ENCODE peak calls at places on chromosomes 6 and 20, in ten cellular contexts. G, O, H, U, I, D, Z, S, T and K are unnamed samples.

GRCh38 chr6:25363429-25363828 is 84.3 kb downstream of the CARMIL1 start:
- DNase-seq in G (no peak), O (no peak), H (no peak), U (no peak), I (no peak), D (peak), Z (no peak), S (no peak), T (no peak), K (no peak)

GRCh38 chr20:12090920-12091319 is 173.2 kb downstream of the BTBD3 start:
- DNase-seq in G (no peak), O (no peak), H (no peak), U (no peak), I (no peak), D (no peak), Z (no peak), S (no peak), T (no peak), K (no peak)

GRCh38 chr6:148523051-148523450 is 180.4 kb downstream of the SASH1 start:
- DNase-seq in G (no peak), O (peak), H (no peak), U (no peak), I (peak), D (peak), Z (no peak), S (no peak), T (no peak), K (no peak)

GRCh38 chr6:1296542-1296941 is 15.4 kb upstream of the FOXQ1 start:
- DNase-seq in G (no peak), O (no peak), H (no peak), U (no peak), I (no peak), D (no peak), Z (no peak), S (no peak), T (no peak), K (no peak)

GRCh38 chr20:24148372-24148771 is 159.8 kb upstream of the GGTLC1 start:
- DNase-seq in G (no peak), O (no peak), H (no peak), U (no peak), I (peak), D (no peak), Z (no peak), S (no peak), T (no peak), K (no peak)

GRCh38 chr6:113893866-113894265 is 36.7 kb downstream of the MARCKS start:
- DNase-seq in G (no peak), O (peak), H (no peak), U (no peak), I (no peak), D (peak), Z (no peak), S (no peak), T (no peak), K (no peak)

GRCh38 chr6:26328265-26328844 is 36.6 kb upstream of the BTN3A2 start:
- DNase-seq in G (no peak), O (no peak), H (no peak), U (no peak), I (no peak), D (no peak), Z (no peak), S (no peak), T (no peak), K (no peak)

GRCh38 chr6:21965029-21965428 is 331.8 kb downstream of the PRL start:
- DNase-seq in G (no peak), O (no peak), H (no peak), U (no peak), I (no peak), D (no peak), Z (no peak), S (no peak), T (no peak), K (no peak)

GRCh38 chr6:24949020-24949569 is 13.3 kb upstream of the RIPOR2 start:
- DNase-seq in G (no peak), O (no peak), H (no peak), U (no peak), I (no peak), D (no peak), Z (no peak), S (no peak), T (no peak), K (no peak)

GRCh38 chr20:59219206-59219605 is 55.6 kb downstream of the ZNF831 start:
- DNase-seq in G (no peak), O (no peak), H (no peak), U (no peak), I (no peak), D (no peak), Z (no peak), S (no peak), T (no peak), K (no peak)

GRCh38 chr6:84224251-84224650 is 3.2 kb downstream of the CEP162 start:
- DNase-seq in G (no peak), O (no peak), H (no peak), U (no peak), I (no peak), D (peak), Z (no peak), S (no peak), T (no peak), K (no peak)

GRCh38 chr20:25083141-25083772 is 1.3 kb upstream of the VSX1 start:
- DNase-seq in G (no peak), O (no peak), H (no peak), U (no peak), I (no peak), D (no peak), Z (no peak), S (no peak), T (peak), K (no peak)

GRCh38 chr20:57288676-57289075 is 22.2 kb upstream of the BMP7 start:
- DNase-seq in G (no peak), O (no peak), H (no peak), U (no peak), I (no peak), D (no peak), Z (no peak), S (no peak), T (no peak), K (no peak)

GRCh38 chr20:8360035-8360434 is 228.0 kb downstream of the PLCB1 start:
- DNase-seq in G (no peak), O (no peak), H (no peak), U (no peak), I (no peak), D (no peak), Z (no peak), S (no peak), T (peak), K (no peak)

GRCh38 chr20:43187476-43188233 is 2.1 kb downstream of the PTPRT start:
- DNase-seq in G (peak), O (peak), H (peak), U (peak), I (peak), D (peak), Z (peak), S (peak), T (peak), K (peak)

GRCh38 chr6:3370361-3371221 is 86.3 kb downstream of the SLC22A23 start:
- DNase-seq in G (no peak), O (no peak), H (no peak), U (peak), I (no peak), D (no peak), Z (no peak), S (no peak), T (no peak), K (no peak)

GRCh38 chr20:35985789-35986188 is 17.4 kb downstream of the CNBD2 start:
- DNase-seq in G (no peak), O (no peak), H (no peak), U (no peak), I (no peak), D (no peak), Z (no peak), S (no peak), T (no peak), K (no peak)

GRCh38 chr20:50568549-50568942 is 58.4 kb downstream of the PTPN1 start:
- DNase-seq in G (no peak), O (no peak), H (no peak), U (no peak), I (no peak), D (no peak), Z (no peak), S (no peak), T (no peak), K (no peak)

GRCh38 chr20:32564921-32565734 is 20.0 kb downstream of the NOL4L start:
- DNase-seq in G (peak), O (no peak), H (peak), U (peak), I (no peak), D (no peak), Z (no peak), S (no peak), T (no peak), K (no peak)

GRCh38 chr20:33323236-33323635 is 40.2 kb downstream of the BPIFB1 start:
- DNase-seq in G (no peak), O (no peak), H (no peak), U (no peak), I (no peak), D (no peak), Z (no peak), S (no peak), T (no peak), K (no peak)

GRCh38 chr20:64155258-64156135 is 8.8 kb upstream of the MYT1 start:
- DNase-seq in G (no peak), O (no peak), H (no peak), U (no peak), I (no peak), D (no peak), Z (no peak), S (peak), T (no peak), K (no peak)

GRCh38 chr6:32685603-32686002 is 19.1 kb upstream of the HLA-DQB1 start:
- DNase-seq in G (no peak), O (peak), H (no peak), U (no peak), I (no peak), D (peak), Z (no peak), S (no peak), T (no peak), K (no peak)

GRCh38 chr6:112480551-112480950 is 133.4 kb downstream of the RFPL4B start:
- DNase-seq in G (no peak), O (peak), H (no peak), U (no peak), I (no peak), D (peak), Z (no peak), S (no peak), T (no peak), K (no peak)

GRCh38 chr6:35377002-35377401 is 34.6 kb downstream of the PPARD start:
- DNase-seq in G (no peak), O (no peak), H (no peak), U (no peak), I (peak), D (peak), Z (no peak), S (no peak), T (no peak), K (no peak)

GRCh38 chr20:18016772-18017171 is 40.9 kb downstream of the OVOL2 start:
- DNase-seq in G (no peak), O (no peak), H (no peak), U (no peak), I (no peak), D (no peak), Z (no peak), S (no peak), T (no peak), K (no peak)

GRCh38 chr6:100538086-100538485 is 73.4 kb upstream of the SIM1 start:
- DNase-seq in G (no peak), O (peak), H (no peak), U (no peak), I (no peak), D (peak), Z (no peak), S (no peak), T (no peak), K (no peak)

GRCh38 chr6:166671434-166672061 is 44.5 kb upstream of the RPS6KA2 start:
- DNase-seq in G (no peak), O (peak), H (peak), U (no peak), I (no peak), D (peak), Z (no peak), S (no peak), T (no peak), K (no peak)

GRCh38 chr20:56786503-56786902 is 157.4 kb downstream of the TFAP2C start:
- DNase-seq in G (no peak), O (no peak), H (no peak), U (no peak), I (no peak), D (no peak), Z (no peak), S (no peak), T (no peak), K (no peak)

GRCh38 chr20:55252525-55252924 is 752.8 kb downstream of the CBLN4 start:
- DNase-seq in G (no peak), O (no peak), H (no peak), U (no peak), I (no peak), D (no peak), Z (no peak), S (no peak), T (no peak), K (no peak)

GRCh38 chr20:35699914-35700624 is 864 bp downstream of the ROMO1 start:
- DNase-seq in G (no peak), O (no peak), H (no peak), U (no peak), I (no peak), D (no peak), Z (no peak), S (no peak), T (no peak), K (no peak)

GRCh38 chr20:23641936-23642751 is 4.4 kb upstream of the CST3 start:
- DNase-seq in G (peak), O (peak), H (peak), U (no peak), I (peak), D (peak), Z (no peak), S (no peak), T (no peak), K (no peak)

GRCh38 chr6:51989789-51990188 is 97.6 kb downstream of the PKHD1 start:
- DNase-seq in G (no peak), O (no peak), H (no peak), U (no peak), I (no peak), D (no peak), Z (no peak), S (no peak), T (no peak), K (no peak)

GRCh38 chr6:109770779-109771178 is 79.7 kb downstream of the FIG4 start:
- DNase-seq in G (no peak), O (no peak), H (no peak), U (no peak), I (no peak), D (no peak), Z (no peak), S (no peak), T (no peak), K (no peak)

GRCh38 chr6:127695108-127695507 is 118.1 kb downstream of the C6orf58 start:
- DNase-seq in G (no peak), O (no peak), H (no peak), U (no peak), I (no peak), D (no peak), Z (no peak), S (no peak), T (no peak), K (no peak)

GRCh38 chr6:127691147-127691546 is 114.2 kb downstream of the C6orf58 start:
- DNase-seq in G (no peak), O (no peak), H (no peak), U (no peak), I (no peak), D (no peak), Z (no peak), S (no peak), T (no peak), K (no peak)

GRCh38 chr6:127684501-127684900 is 107.5 kb downstream of the C6orf58 start:
- DNase-seq in G (no peak), O (no peak), H (no peak), U (no peak), I (no peak), D (no peak), Z (no peak), S (no peak), T (no peak), K (no peak)

GRCh38 chr6:127690588-127690987 is 113.6 kb downstream of the C6orf58 start:
- DNase-seq in G (no peak), O (no peak), H (no peak), U (no peak), I (no peak), D (no peak), Z (no peak), S (no peak), T (no peak), K (no peak)

DNA sequence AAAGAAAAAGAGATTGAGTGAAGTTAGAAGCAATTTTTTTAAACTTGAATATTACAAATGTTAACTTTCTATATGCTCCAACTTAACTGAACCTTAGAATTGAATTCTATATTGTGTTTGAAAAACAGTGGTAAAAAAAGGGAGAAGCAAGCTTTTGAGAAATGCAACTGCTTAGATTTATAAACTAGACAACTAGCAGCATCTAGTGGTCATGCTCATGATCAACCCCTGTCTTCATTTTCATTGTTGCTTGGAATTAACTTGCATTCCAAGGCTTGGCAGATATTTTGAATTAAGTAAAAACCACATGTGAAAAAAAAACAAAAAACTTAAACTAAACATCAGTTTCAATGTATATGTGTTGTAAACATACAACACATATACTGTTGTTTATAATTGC is 113.1 kb downstream of the C6orf58 start:
- DNase-seq in G (no peak), O (peak), H (no peak), U (no peak), I (peak), D (peak), Z (no peak), S (no peak), T (peak), K (no peak)
- TF ChIP-seq CTCF in G (peak), O (peak), H (peak), U (peak), I (peak), D (peak), Z (peak), S (peak), T (peak), K (peak)

DNA sequence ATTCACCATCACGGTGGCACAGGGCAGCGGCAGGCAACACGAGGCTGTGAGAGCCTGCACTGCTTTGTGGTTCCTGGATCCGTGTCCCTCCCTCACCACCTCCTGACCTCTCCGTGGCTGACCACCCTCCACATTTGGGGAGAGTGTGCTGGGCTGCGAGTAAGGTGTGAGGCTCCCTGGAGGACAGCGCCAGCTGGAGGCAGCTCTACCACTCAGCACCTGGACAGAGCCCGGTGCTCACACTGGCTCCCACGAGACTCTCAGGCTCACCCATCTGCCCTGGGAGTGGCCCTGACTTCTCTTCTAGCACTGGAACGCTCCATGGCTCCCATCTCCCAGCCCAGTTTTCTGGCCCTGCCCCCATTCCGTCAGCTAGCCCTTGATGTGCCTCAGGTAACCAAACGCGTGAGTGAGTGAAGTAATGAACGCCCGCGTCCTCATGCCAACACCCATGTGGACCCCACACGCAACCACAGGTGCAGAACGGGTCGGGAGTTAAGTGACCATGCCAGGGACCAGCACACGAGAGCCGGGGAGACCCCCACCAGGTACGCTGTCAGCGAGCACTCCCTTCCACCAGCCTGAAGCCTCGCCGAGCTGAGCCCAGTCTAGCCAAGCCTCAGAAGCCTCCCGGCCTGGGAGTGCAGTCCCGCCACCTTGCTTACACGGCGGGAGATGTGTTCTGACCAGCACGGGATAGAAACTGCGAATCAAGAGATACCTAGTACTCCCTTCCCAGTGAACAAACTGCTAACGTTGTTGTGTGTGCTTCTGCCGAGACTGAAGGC is 137.2 kb downstream of the WDR27 start:
- DNase-seq in G (no peak), O (no peak), H (no peak), U (no peak), I (no peak), D (no peak), Z (no peak), S (no peak), T (no peak), K (no peak)
- TF ChIP-seq CTCF in G (no peak), O (no peak), H (no peak), U (no peak), I (peak), D (no peak), Z (no peak), S (no peak), T (peak), K (no peak)

DNA sequence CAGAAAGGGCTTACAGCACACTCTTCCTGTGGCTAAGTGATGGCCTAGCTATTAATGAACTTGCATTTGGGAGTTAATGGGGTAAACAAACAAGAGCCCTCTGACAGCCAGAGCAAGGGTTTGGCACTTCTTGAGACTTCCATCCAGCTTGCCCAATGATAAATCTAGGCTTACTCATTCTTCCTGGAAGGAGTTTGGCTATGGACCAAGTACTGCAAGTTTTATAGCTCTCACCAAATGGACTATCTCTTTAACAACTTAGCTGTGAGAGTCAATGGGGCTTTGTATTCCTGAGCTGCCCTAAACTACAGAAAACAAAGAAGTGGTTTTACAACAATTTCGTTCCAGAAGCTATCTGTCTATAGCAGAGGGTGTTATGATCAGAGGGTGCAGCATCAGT is 16.7 kb upstream of the PI3 start:
- DNase-seq in G (no peak), O (peak), H (peak), U (no peak), I (peak), D (peak), Z (no peak), S (no peak), T (no peak), K (no peak)
- TF ChIP-seq CTCF in G (no peak), O (no peak), H (no peak), U (no peak), I (no peak), D (no peak), Z (no peak), S (no peak), T (no peak), K (no peak)

GRCh38 chr6:158959552-158959951 is 40.5 kb downstream of the RSPH3 start:
- DNase-seq in G (no peak), O (no peak), H (no peak), U (no peak), I (no peak), D (no peak), Z (no peak), S (no peak), T (no peak), K (no peak)

GRCh38 chr6:158955265-158955664 is 44.7 kb downstream of the RSPH3 start:
- DNase-seq in G (no peak), O (no peak), H (no peak), U (no peak), I (no peak), D (no peak), Z (no peak), S (no peak), T (no peak), K (no peak)

GRCh38 chr6:158960046-158960445 is 40.0 kb downstream of the RSPH3 start:
- DNase-seq in G (no peak), O (no peak), H (no peak), U (no peak), I (no peak), D (no peak), Z (no peak), S (no peak), T (no peak), K (no peak)

GRCh38 chr6:158962371-158962770 is 37.6 kb downstream of the RSPH3 start:
- DNase-seq in G (no peak), O (peak), H (no peak), U (no peak), I (no peak), D (no peak), Z (no peak), S (no peak), T (no peak), K (no peak)

GRCh38 chr6:158958504-158959386 is 41.3 kb downstream of the RSPH3 start:
- DNase-seq in G (no peak), O (no peak), H (no peak), U (no peak), I (no peak), D (no peak), Z (no peak), S (no peak), T (no peak), K (no peak)
- TF ChIP-seq CTCF in G (no peak), O (no peak), H (no peak), U (no peak), I (no peak), D (no peak), Z (no peak), S (no peak), T (no peak), K (no peak)

DNA sequence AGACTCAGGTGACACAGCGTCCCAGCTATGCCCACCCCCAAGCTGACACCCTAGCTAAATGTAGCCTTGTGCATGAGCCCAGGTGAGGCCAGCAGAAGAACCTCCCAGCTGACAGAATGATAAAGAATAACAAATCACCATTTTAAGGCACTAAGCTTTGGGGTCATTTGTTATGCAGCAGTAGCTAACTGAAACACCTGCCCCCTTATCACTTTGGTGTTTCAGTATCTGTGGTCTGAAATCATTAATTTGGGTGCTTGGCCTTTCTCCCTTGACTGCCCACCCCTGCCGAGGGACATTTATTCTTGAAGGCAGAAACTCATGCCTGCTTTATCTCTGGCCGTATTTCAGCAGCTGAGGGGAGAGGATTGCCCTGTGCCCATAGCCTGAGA is 30.0 kb downstream of the DACT2 start:
- DNase-seq in G (no peak), O (no peak), H (no peak), U (no peak), I (no peak), D (no peak), Z (no peak), S (no peak), T (no peak), K (no peak)
- TF ChIP-seq CTCF in G (no peak), O (no peak), H (no peak), U (no peak), I (no peak), D (no peak), Z (no peak), S (no peak), T (no peak), K (no peak)